ENCODE peak calls at places on chromosomes 11 and 22, in nine cellular contexts. U, M, Q, Z, I, V, D, C and P are unnamed samples.
A peak's percentile ranks its signal among the peaks of the same experiment; 100 is the strongest.

GRCh38 chr22:47835726-47836125 is 1073.3 kb downstream of the TBC1D22A start:
- DNase-seq in I (peak; percentile 81), U (peak; percentile 18), V (no peak), Q (no peak), C (no peak), D (peak; percentile 15), Z (no peak), M (no peak), P (no peak)

GRCh38 chr22:50060441-50061140 is 2.5 kb upstream of the TTLL8 start:
- DNase-seq in I (no peak), C (no peak), Q (no peak), U (no peak), Z (no peak), D (no peak), V (no peak), M (no peak), P (no peak)

GRCh38 chr11:102488208-102488607 is 35.6 kb upstream of the TMEM123 start:
- DNase-seq in C (no peak), U (no peak), V (no peak), D (no peak), M (no peak), Q (no peak), I (no peak), Z (no peak), P (no peak)

GRCh38 chr11:2769779-2770555 is 70.2 kb upstream of the KCNQ1OT1 start:
- DNase-seq in Z (no peak), I (no peak), Q (peak; percentile 40), D (no peak), C (peak; percentile 48), V (no peak), M (peak; percentile 16), U (no peak), P (peak; percentile 26)

GRCh38 chr11:132158696-132159095 is 788.3 kb downstream of the NTM start:
- DNase-seq in I (peak; percentile 55), V (no peak), Q (no peak), D (no peak), Z (no peak), U (no peak), M (no peak), C (no peak), P (no peak)

GRCh38 chr11:15843309-15843857 is 513.0 kb downstream of the SOX6 start:
- DNase-seq in D (no peak), M (no peak), I (peak; percentile 72), C (no peak), V (no peak), Q (no peak), U (no peak), Z (no peak), P (no peak)

GRCh38 chr11:20474176-20474950 is 86.8 kb downstream of the PRMT3 start:
- DNase-seq in Q (no peak), C (no peak), I (no peak), M (no peak), Z (no peak), U (no peak), D (no peak), V (no peak), P (no peak)

GRCh38 chr11:42958635-42959034 is 353.2 kb upstream of the API5 start:
- DNase-seq in C (no peak), Q (no peak), M (no peak), V (no peak), Z (no peak), I (no peak), U (no peak), D (no peak), P (no peak)

GRCh38 chr11:33530824-33531223 is 169.8 kb downstream of the C11orf91 start:
- DNase-seq in V (no peak), Z (no peak), D (no peak), C (no peak), U (no peak), M (no peak), I (peak; percentile 85), Q (no peak), P (no peak)

GRCh38 chr11:78000193-78000592 is 5.7 kb upstream of the INTS4 start:
- DNase-seq in D (peak; percentile 70), U (peak; percentile 68), Z (peak; percentile 55), V (no peak), C (no peak), Q (no peak), M (no peak), I (peak; percentile 70), P (no peak)

GRCh38 chr22:37547249-37547741 is 13.0 kb upstream of the CDC42EP1 start:
- DNase-seq in V (no peak), U (no peak), Z (no peak), Q (no peak), D (no peak), I (no peak), C (no peak), M (no peak), P (no peak)

GRCh38 chr11:58578635-58579191 is at the start of gene ZFP91:
- DNase-seq in I (peak; percentile 97), C (peak; percentile 98), U (peak; percentile 95), M (peak; percentile 97), D (peak; percentile 97), Z (peak; percentile 96), Q (peak; percentile 98), V (peak; percentile 97), P (peak; percentile 97)

GRCh38 chr11:58578136-58578634 is 678 bp upstream of the ZFP91 start:
- DNase-seq in D (peak; percentile 98), C (peak; percentile 97), V (peak; percentile 95), M (peak; percentile 96), I (peak; percentile 98), Z (peak; percentile 95), U (peak; percentile 97), Q (peak; percentile 94), P (peak; percentile 96)

GRCh38 chr11:58575377-58576020 is at the start of gene LPXN:
- DNase-seq in I (peak; percentile 82), Z (peak; percentile 77), V (no peak), U (no peak), M (no peak), D (no peak), Q (no peak), C (no peak), P (no peak)

GRCh38 chr11:58577441-58578135 is 1.3 kb upstream of the ZFP91 start:
- DNase-seq in M (no peak), Z (peak; percentile 83), Q (peak; percentile 80), V (no peak), D (peak; percentile 33), I (peak; percentile 97), U (no peak), C (peak; percentile 53), P (peak; percentile 79)

DNA sequence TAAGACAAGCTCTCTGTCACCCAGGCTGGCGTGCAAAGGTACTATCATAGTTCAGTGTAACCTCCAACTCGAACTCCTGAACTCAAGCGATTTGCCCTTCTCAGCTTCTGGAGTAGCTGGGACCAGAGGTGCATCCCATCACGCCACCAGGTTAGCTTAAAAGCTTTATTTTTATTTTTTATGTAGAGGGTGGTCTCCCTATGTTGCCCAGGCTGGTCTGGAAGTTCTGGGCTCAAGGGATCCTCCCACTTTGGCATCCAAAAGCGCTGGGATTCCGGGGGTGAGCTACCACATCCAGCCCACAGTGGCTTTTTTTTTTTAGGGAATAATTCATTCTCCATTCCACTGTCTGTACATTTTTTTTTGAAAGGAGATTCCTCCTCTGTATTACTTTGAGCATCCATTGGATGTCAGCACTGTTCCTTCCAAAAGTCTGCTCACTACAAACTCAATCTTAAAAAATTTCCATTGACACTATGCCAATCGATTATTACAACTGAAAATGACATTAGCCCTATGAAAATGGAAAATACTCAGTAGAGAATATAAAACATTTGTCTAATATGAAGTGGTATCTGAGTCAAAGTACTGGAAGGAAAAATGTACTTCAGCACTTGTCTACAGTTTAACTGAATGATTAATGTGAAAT is 1.3 kb upstream of the LPXN start:
- DNase-seq in D (peak; percentile 36), Q (no peak), M (peak; percentile 33), I (peak; percentile 65), V (no peak), Z (no peak), C (no peak), U (no peak), P (no peak)
- H3K4me3 ChIP-seq in D (peak overlapping the region; percentile 82), Q (peak overlapping the region; percentile 72), M (peak overlapping the region; percentile 95), I (peak overlapping the region; percentile 92), V (peak overlapping the region; percentile 96), Z (peak overlapping the region; percentile 99), C (peak overlapping the region; percentile 90), U (peak overlapping the region; percentile 88), P (peak overlapping the region; percentile 91)

DNA sequence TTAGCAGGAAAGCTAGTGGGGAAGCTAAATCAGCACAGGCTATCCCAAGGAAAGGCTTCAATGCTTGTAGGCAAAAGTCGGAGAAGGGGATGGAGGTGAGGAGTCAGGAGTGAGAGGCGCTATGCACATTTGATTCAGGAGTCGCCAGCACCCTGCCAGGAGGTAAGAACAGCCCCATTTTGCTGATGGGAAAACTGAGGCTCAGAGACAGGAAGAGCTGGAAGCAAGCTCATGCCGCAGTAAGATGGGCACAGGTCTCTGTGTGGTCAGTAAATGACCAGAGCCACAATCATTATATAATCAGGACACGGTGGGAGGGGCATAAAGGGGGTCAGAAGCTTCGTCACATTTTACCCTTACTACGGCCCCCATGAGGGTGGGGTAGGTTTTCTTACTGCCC is 504.4 kb downstream of the MN1 start:
- DNase-seq in D (no peak), Q (no peak), I (no peak), Z (no peak), M (no peak), C (no peak), V (no peak), U (no peak), P (no peak)
- TF ChIP-seq CTCF in D (no peak), Q (no peak), I (no peak), Z (no peak), M (no peak), C (no peak), V (no peak), U (no peak), P (no peak)

GRCh38 chr11:73321342-73322110 is 13.4 kb downstream of the ARHGEF17 start:
- DNase-seq in U (no peak), M (peak; percentile 81), V (peak; percentile 73), I (peak; percentile 77), C (no peak), Z (no peak), D (no peak), Q (peak; percentile 62), P (peak; percentile 83)
- H3K4me1 ChIP-seq in U (peaks cover 39% of the 10 kb centered on the region), M (peaks cover 35% of the 10 kb centered on the region), V (peaks cover 74% of the 10 kb centered on the region), I (peaks cover 77% of the 10 kb centered on the region), C (peaks cover 47% of the 10 kb centered on the region), Z (peaks cover 11% of the 10 kb centered on the region), D (peaks cover 83% of the 10 kb centered on the region), Q (peaks cover 95% of the 10 kb centered on the region), P (peaks cover 65% of the 10 kb centered on the region)

GRCh38 chr11:68012044-68012842 is 2.1 kb downstream of the ALDH3B1 start:
- DNase-seq in C (no peak), Q (peak; percentile 71), D (no peak), I (no peak), U (no peak), Z (no peak), V (no peak), M (peak; percentile 28), P (peak; percentile 37)

GRCh38 chr11:68009391-68010000 is 631 bp upstream of the ALDH3B1 start:
- DNase-seq in Z (no peak), I (peak; percentile 38), Q (no peak), C (no peak), M (no peak), D (no peak), V (no peak), U (no peak), P (peak; percentile 45)

GRCh38 chr11:68011046-68011943 is 1.2 kb downstream of the ALDH3B1 start:
- DNase-seq in M (peak; percentile 19), Q (no peak), U (no peak), D (no peak), I (peak; percentile 23), Z (no peak), V (no peak), C (no peak), P (peak; percentile 34)

GRCh38 chr11:68008381-68009337 is 1.5 kb upstream of the ALDH3B1 start:
- DNase-seq in U (no peak), I (no peak), D (no peak), Q (peak; percentile 74), C (no peak), M (no peak), Z (no peak), V (no peak), P (peak; percentile 66)

GRCh38 chr11:68010058-68011041 is at the start of gene ALDH3B1:
- DNase-seq in I (peak; percentile 74), M (peak; percentile 74), Q (peak; percentile 98), C (peak; percentile 82), V (peak; percentile 84), U (peak; percentile 60), D (peak; percentile 73), Z (no peak), P (peak; percentile 98)
- H3K4me3 ChIP-seq in I (peak within 1 kb of the TSS; percentile 67), M (peak within 1 kb of the TSS; percentile 9), Q (peak within 1 kb of the TSS; percentile 62), C (peak within 1 kb of the TSS; percentile 63), V (peak within 1 kb of the TSS; percentile 12), U (peak within 1 kb of the TSS; percentile 57), D (peak within 1 kb of the TSS; percentile 77), Z (no peak within 1 kb of the TSS), P (peak within 1 kb of the TSS; percentile 34)